ENCODE peak calls at places on chromosomes 13 and 19, in seven cellular contexts. O is glutamatergic neuron, U is prostate gland, B is progenitor cell of endocrine pancreas, R is astrocyte of the cerebellum, X is AG10803, I is ovary. J is an unnamed sample.

GRCh38 chr19:47778954-47779351 is 450 bp downstream of the SELENOW start:
- DNase-seq in U (peak), B (no peak), O (no peak), X (peak), R (no peak), I (peak), J (no peak)

GRCh38 chr13:46633416-46633815 is 80.4 kb downstream of the LRCH1 start:
- DNase-seq in B (no peak), O (no peak), R (peak), U (no peak), I (no peak), X (peak), J (no peak)

GRCh38 chr13:29847501-29847983 is 2.9 kb downstream of the UBL3 start:
- DNase-seq in R (no peak), I (no peak), B (no peak), U (peak), O (no peak), X (peak), J (peak)

GRCh38 chr19:49613374-49613773 is 22.4 kb downstream of the PRR12 start:
- DNase-seq in X (no peak), I (no peak), U (peak), O (no peak), R (no peak), B (no peak), J (no peak)

GRCh38 chr19:13051581-13052165 is 51.0 kb downstream of the LYL1 start:
- DNase-seq in B (peak), U (peak), X (no peak), O (peak), R (no peak), I (peak), J (peak)

GRCh38 chr13:31301119-31301518 is 101.3 kb downstream of the B3GLCT start:
- DNase-seq in O (no peak), I (no peak), R (no peak), B (no peak), X (no peak), U (no peak), J (no peak)

GRCh38 chr13:106701810-106702341 is 133.9 kb upstream of the ARGLU1 start:
- DNase-seq in B (no peak), U (no peak), R (no peak), O (no peak), I (no peak), X (no peak), J (no peak)

GRCh38 chr19:7873304-7874079 is 698 bp downstream of the PRR36 start:
- DNase-seq in I (peak), U (no peak), B (no peak), R (no peak), X (no peak), O (peak), J (peak)

GRCh38 chr13:68347220-68347619 is 1117.1 kb upstream of the PCDH9 start:
- DNase-seq in B (no peak), U (no peak), R (no peak), X (no peak), O (no peak), I (no peak), J (no peak)

GRCh38 chr19:45710731-45711130 is 18.3 kb downstream of the QPCTL start:
- DNase-seq in X (no peak), U (no peak), I (no peak), B (no peak), R (no peak), O (no peak), J (no peak)

GRCh38 chr13:41017744-41018582 is 1.2 kb downstream of the ELF1 start:
- DNase-seq in X (no peak), B (no peak), I (no peak), O (no peak), R (no peak), U (no peak), J (no peak)

GRCh38 chr13:31797154-31797775 is 57.9 kb downstream of the RXFP2 start:
- DNase-seq in U (no peak), R (peak), B (no peak), X (peak), I (no peak), O (no peak), J (no peak)

GRCh38 chr19:31284621-31285020 is 64.6 kb downstream of the TSHZ3 start:
- DNase-seq in U (no peak), B (no peak), O (no peak), R (no peak), I (no peak), X (no peak), J (no peak)

GRCh38 chr13:78606471-78607408 is 3.4 kb upstream of the POU4F1 start:
- DNase-seq in U (no peak), I (no peak), O (peak), R (no peak), X (no peak), B (no peak), J (no peak)

GRCh38 chr13:80131204-80131603 is 209.7 kb downstream of the SPRY2 start:
- DNase-seq in B (peak), I (peak), X (peak), R (no peak), O (peak), U (no peak), J (peak)

GRCh38 chr19:33797821-33798633 is 1.4 kb downstream of the KCTD15 start:
- DNase-seq in B (no peak), I (peak), U (no peak), R (no peak), O (peak), X (peak), J (peak)

GRCh38 chr19:5627395-5627904 is 4.6 kb downstream of the SAFB start:
- DNase-seq in R (no peak), U (no peak), O (peak), I (no peak), X (peak), B (no peak), J (peak)

GRCh38 chr13:59012731-59013130 is 1151.0 kb downstream of the DIAPH3 start:
- DNase-seq in I (no peak), B (no peak), U (no peak), X (no peak), R (no peak), O (no peak), J (no peak)

GRCh38 chr13:26325876-26326275 is 71.9 kb downstream of the CDK8 start:
- DNase-seq in I (no peak), X (no peak), O (no peak), R (no peak), B (no peak), U (no peak), J (no peak)

GRCh38 chr19:51637362-51637978 is 7.3 kb upstream of the SIGLEC5 start:
- DNase-seq in U (no peak), B (no peak), X (no peak), I (no peak), O (no peak), R (no peak), J (no peak)
- TF ChIP-seq CTCF in U (no peak), B (peak), X (peak), I (no peak), O (peak), R (no peak), J (peak)

DNA sequence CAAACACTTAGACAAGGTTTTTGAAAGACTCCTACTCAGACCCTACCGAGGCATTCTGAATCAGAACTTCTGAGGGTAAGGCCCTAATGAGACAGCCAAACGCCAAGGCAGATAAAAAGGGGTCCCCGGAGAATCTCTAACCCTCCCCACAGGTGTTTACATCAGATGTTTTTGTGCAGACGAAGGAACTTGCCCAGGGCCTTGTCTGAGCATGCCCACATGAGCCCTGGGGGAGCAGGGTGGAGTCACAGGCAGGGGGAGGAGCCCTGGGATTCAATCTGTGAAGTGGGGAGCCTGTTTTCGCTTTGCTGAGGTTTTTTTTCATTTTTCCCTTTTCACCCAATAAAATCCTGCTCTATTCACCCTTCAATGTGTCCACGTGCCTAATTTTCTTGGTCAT is 61.6 kb upstream of the MED4 start:
- DNase-seq in U (no peak), I (no peak), B (no peak), O (peak), R (no peak), X (no peak), J (no peak)
- TF ChIP-seq CTCF in U (no peak), I (no peak), B (no peak), O (no peak), R (no peak), X (no peak), J (no peak)

GRCh38 chr19:18768046-18768771 is 22.9 kb downstream of the COMP start:
- DNase-seq in O (peak), I (no peak), R (no peak), U (no peak), X (no peak), B (no peak), J (peak)
- TF ChIP-seq CTCF in O (peak), I (no peak), R (no peak), U (no peak), X (no peak), B (no peak), J (peak)

DNA sequence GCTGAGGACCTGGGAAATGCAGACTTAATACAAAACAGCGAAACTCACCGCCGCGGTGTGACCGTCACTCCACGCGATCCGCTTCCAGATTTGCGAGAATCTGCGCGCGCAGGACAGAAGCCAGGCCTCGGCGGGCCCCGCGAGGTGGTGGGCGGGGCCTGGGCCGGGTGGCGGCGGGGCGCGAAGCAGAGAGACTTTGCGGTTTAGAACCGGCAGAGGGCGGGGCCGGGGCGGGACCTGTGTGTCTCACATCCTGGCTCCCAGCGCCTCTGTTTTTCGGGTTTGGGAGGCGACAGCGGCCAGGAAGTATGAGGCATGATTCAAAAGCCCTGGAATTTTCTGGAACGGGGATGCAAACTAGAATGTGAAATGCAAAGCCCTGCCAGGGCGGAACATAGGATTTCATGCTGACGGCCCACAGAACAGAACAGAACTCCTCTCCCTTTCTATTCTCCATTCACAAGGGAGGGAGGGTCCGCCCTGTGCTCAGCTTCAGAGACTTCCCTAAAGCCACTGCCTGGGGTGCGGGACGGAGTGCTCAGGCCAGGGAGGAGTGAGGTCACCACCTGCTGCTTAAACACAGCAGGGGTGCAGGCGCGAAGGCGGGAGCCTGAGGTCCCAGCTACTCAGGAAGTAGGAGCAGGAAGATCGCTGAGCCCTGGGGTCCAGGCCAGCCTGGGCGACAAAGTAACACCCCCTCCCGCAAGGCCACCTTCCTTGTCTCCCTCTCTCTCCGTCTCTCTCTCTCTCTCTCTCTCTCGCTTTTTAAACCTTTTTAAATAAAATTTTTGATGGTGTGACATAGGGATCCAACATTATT is 44.2 kb downstream of the ZNF611 start:
- DNase-seq in O (peak), U (peak), I (peak), B (peak), X (peak), R (peak), J (peak)
- TF ChIP-seq CTCF in O (peak), U (no peak), I (peak), B (peak), X (no peak), R (no peak), J (peak)

GRCh38 chr13:23687614-23688013 is 117.4 kb downstream of the TNFRSF19 start:
- DNase-seq in R (no peak), X (no peak), U (no peak), B (no peak), O (no peak), I (no peak), J (no peak)

GRCh38 chr13:23683084-23683483 is 112.9 kb downstream of the TNFRSF19 start:
- DNase-seq in X (no peak), O (no peak), B (no peak), I (no peak), R (no peak), U (no peak), J (no peak)

GRCh38 chr13:23686948-23687347 is 116.7 kb downstream of the TNFRSF19 start:
- DNase-seq in R (no peak), O (no peak), X (no peak), U (no peak), I (no peak), B (no peak), J (no peak)

GRCh38 chr13:23681253-23681652 is 111.0 kb downstream of the TNFRSF19 start:
- DNase-seq in X (peak), I (no peak), O (no peak), U (no peak), R (no peak), B (no peak), J (no peak)

DNA sequence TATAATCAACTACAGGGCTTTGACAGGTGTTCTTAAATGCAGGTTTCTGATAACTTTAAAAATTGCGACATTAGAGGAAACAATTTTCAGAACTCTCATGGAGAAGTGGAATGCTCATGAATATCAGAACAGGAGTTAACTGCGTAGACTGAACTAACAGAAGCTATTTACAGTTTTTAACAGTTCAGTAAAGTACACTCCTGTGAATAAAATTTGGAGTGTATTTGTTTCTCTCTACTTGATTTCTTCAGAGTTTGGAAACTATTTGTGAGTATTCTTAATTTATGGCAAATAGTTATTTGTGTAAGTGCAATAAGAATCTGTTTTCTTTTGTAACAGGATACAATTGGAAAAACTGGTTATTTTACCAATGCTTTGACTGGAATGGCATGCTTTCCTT is 114.4 kb downstream of the TNFRSF19 start:
- DNase-seq in B (no peak), X (no peak), U (no peak), I (no peak), R (no peak), O (no peak), J (no peak)
- TF ChIP-seq CTCF in B (no peak), X (no peak), U (no peak), I (no peak), R (no peak), O (no peak), J (no peak)

DNA sequence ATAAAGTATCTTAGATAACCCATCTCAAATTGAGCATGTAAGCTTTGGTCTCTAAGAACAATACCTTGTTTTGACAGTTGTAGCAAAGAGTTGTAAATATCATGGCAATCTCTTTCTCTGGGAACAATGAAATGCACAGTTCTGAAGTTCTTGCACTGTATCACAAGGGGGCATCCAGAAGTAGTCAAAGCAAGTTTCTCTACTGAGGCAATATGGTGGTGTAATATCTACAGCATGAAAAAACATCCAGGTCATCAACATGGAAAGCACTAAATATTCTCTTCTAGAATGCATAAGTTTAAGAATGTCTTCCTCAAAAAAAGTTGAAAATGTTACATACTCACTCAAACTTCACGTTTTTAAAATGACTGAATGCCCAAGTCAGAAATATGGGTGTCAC is 19.6 kb downstream of the MTMR6 start:
- DNase-seq in I (no peak), B (no peak), O (no peak), X (peak), R (no peak), U (no peak), J (no peak)
- TF ChIP-seq CTCF in I (no peak), B (peak), O (no peak), X (peak), R (peak), U (no peak), J (no peak)